ENCODE peak calls at places on chromosomes 11 and 22, in six cellular contexts. L is OCI-LY7; J is CD4-positive, alpha-beta T cell; E is cardiac fibroblast; U is dorsolateral prefrontal cortex; D is prostate gland. X is an unnamed sample.

GRCh38 chr11:12827929-12828812 is 153.9 kb downstream of the TEAD1 start:
- DNase-seq in L (peak; percentile 46), J (no peak), D (peak; percentile 59), E (peak; percentile 87), U (peak; percentile 37), X (no peak)

GRCh38 chr22:38566726-38567504 is 3.1 kb downstream of the DMC1 start:
- DNase-seq in D (no peak), J (no peak), E (peak; percentile 24), L (no peak), U (peak; percentile 37), X (no peak)

GRCh38 chr11:110433393-110434333 is 3.9 kb downstream of the FDX1 start:
- DNase-seq in E (peak; percentile 53), D (no peak), U (no peak), J (no peak), L (peak; percentile 48), X (no peak)

GRCh38 chr11:63871962-63872832 is 33.3 kb downstream of the MARK2 start:
- DNase-seq in D (peak; percentile 92), J (peak; percentile 26), U (peak; percentile 86), L (peak; percentile 8), E (peak; percentile 90), X (peak; percentile 18)

GRCh38 chr11:132263231-132263630 is 892.8 kb downstream of the NTM start:
- DNase-seq in J (no peak), D (no peak), E (no peak), L (no peak), U (no peak), X (no peak)

GRCh38 chr11:66240781-66241136 is 27.7 kb upstream of the RAB1B start:
- DNase-seq in L (no peak), J (no peak), D (no peak), E (no peak), U (no peak), X (no peak)

GRCh38 chr11:76077575-76078150 is 128.6 kb downstream of the WNT11 start:
- DNase-seq in U (no peak), D (no peak), E (peak; percentile 14), J (no peak), L (peak; percentile 8), X (no peak)

GRCh38 chr11:119473901-119474681 is 51.1 kb upstream of the THY1 start:
- DNase-seq in D (no peak), E (no peak), L (no peak), J (no peak), U (no peak), X (no peak)

GRCh38 chr11:72701466-72701865 is 27.2 kb upstream of the PDE2A start:
- DNase-seq in L (no peak), D (no peak), U (no peak), J (no peak), E (no peak), X (no peak)

GRCh38 chr22:31588970-31589675 is 72.9 kb downstream of the PISD start:
- DNase-seq in L (no peak), D (no peak), E (no peak), J (no peak), U (no peak), X (no peak)

GRCh38 chr11:126198648-126199047 is 12.8 kb downstream of the RPUSD4 start:
- DNase-seq in U (no peak), J (no peak), L (no peak), E (no peak), D (no peak), X (no peak)

GRCh38 chr11:2511421-2512369 is 66.9 kb downstream of the KCNQ1 start:
- DNase-seq in L (no peak), D (no peak), J (no peak), U (peak; percentile 26), E (no peak), X (no peak)

GRCh38 chr11:73141031-73141308 is 1.1 kb downstream of the FCHSD2 start:
- DNase-seq in U (no peak), L (peak; percentile 35), E (no peak), J (peak; percentile 9), D (no peak), X (no peak)

GRCh38 chr11:111426615-111427014 is 47.5 kb upstream of the POU2AF1 start:
- DNase-seq in J (no peak), D (peak; percentile 92), E (no peak), U (no peak), L (no peak), X (no peak)

GRCh38 chr11:89491141-89491690 is at the start of gene NOX4:
- DNase-seq in L (no peak), J (no peak), E (peak; percentile 61), D (no peak), U (peak; percentile 32), X (peak; percentile 63)

GRCh38 chr11:15819679-15820286 is 536.6 kb downstream of the SOX6 start:
- DNase-seq in E (peak; percentile 76), L (peak; percentile 33), J (no peak), U (peak; percentile 71), D (peak; percentile 68), X (peak; percentile 80)

GRCh38 chr11:35142481-35143207 is 3.7 kb downstream of the CD44 start:
- DNase-seq in D (no peak), L (peak; percentile 43), U (no peak), E (peak; percentile 44), J (peak; percentile 50), X (no peak)

GRCh38 chr22:39513791-39514190 is 6.6 kb upstream of the ATF4 start:
- DNase-seq in E (no peak), J (no peak), L (no peak), D (no peak), U (no peak), X (no peak)

GRCh38 chr22:23883658-23884057 is 10.5 kb upstream of the MIF start:
- DNase-seq in J (no peak), D (no peak), U (no peak), L (no peak), E (no peak), X (no peak)

GRCh38 chr11:109347304-109347703 is 74.7 kb upstream of the C11orf87 start:
- DNase-seq in D (no peak), U (no peak), J (no peak), E (no peak), L (no peak), X (no peak)

GRCh38 chr11:19978668-19979518 is 181.4 kb downstream of the DBX1 start:
- DNase-seq in L (no peak), D (peak; percentile 46), E (peak; percentile 80), J (no peak), U (no peak), X (no peak)

GRCh38 chr22:42323971-42324370 is 53.5 kb upstream of the TCF20 start:
- DNase-seq in E (no peak), U (no peak), D (no peak), J (no peak), L (no peak), X (no peak)

GRCh38 chr22:42322562-42322926 is 52.1 kb upstream of the TCF20 start:
- DNase-seq in L (no peak), U (no peak), J (no peak), E (no peak), D (no peak), X (no peak)

GRCh38 chr22:42326301-42326700 is 55.8 kb upstream of the TCF20 start:
- DNase-seq in D (no peak), J (no peak), U (no peak), E (no peak), L (no peak), X (no peak)

GRCh38 chr22:42324991-42325710 is 54.7 kb upstream of the TCF20 start:
- DNase-seq in E (no peak), J (no peak), L (no peak), D (no peak), U (no peak), X (no peak)

GRCh38 chr22:42324566-42324965 is 54.1 kb upstream of the TCF20 start:
- DNase-seq in D (no peak), U (no peak), E (no peak), L (no peak), J (no peak), X (no peak)
- TF ChIP-seq CTCF in D (no peak), U (no peak), E (no peak), L (no peak), J (no peak), X (no peak)

DNA sequence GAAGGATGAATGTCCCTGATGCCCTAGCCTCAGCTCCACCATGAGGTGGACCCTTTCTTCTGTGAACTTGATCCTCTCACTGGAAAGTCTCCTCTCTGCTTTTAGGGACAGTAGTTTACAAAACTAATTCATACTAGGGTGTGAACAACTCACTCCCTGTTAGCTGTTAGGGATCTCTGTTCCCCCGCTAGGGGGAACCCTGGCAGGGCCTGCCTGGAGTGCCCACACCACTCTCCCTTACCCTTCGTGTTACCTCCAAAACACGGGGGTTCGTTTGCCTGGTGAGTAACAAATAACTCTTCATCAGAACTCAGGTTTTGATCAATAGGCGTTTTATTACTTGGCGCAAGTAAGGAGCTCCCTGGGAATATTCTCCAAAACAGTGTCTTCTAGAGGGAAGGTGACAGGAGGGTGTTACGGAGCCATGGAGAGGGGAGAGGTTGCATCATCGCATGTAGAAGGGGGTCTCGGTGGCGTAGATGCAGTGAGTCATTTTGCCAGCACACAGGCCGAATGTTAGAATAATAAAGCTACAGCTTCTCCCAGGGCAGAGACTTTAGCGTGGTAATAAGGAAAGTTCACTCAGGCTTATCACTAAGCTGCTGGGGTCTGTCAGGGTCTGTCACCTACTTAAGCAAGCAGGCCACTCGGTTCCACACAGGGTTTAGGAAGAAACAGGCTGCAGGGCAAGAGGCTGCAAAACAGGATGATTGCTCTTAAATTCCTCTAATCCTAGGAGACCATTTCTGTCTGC is 45.8 kb downstream of the C11orf96 start:
- DNase-seq in J (no peak), L (no peak), E (peak; percentile 45), U (no peak), D (no peak), X (no peak)
- TF ChIP-seq CTCF in J (no peak), L (peak; percentile 45), E (peak; percentile 56), U (no peak), D (no peak), X (no peak)

DNA sequence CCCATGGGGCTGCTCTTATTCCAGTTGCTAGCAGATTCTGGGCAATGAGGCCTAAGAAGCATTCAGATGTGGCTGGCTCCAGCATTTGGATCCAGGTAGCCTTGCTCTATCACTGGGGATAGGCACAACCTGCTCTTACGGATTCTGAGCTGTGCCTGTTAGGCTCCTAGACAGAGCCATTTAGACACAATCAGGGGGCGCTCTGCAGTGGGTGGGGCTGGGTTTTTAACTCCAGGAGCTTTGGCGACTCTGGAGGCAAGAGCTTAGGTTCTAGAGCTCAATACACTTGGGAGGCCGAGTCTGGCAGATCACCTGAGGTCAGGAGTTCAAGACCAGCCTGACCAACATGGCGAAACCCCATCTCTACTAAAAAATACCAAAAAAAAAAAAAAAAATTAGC is 32.0 kb downstream of the KCNC1 start:
- DNase-seq in D (no peak), L (no peak), E (no peak), J (no peak), U (peak; percentile 24), X (no peak)
- TF ChIP-seq CTCF in D (no peak), L (peak; percentile 19), E (peak; percentile 30), J (no peak), U (no peak), X (no peak)

GRCh38 chr11:124748100-124748418 is 4.0 kb downstream of the VSIG2 start:
- DNase-seq in J (no peak), U (no peak), L (no peak), D (no peak), E (no peak), X (no peak)

GRCh38 chr11:124746621-124747243 is 5.3 kb downstream of the VSIG2 start:
- DNase-seq in L (peak; percentile 90), E (peak; percentile 74), U (no peak), D (peak; percentile 88), J (peak; percentile 74), X (no peak)

GRCh38 chr11:124745270-124745834 is 5.6 kb downstream of the NRGN start:
- DNase-seq in E (no peak), L (no peak), U (no peak), D (no peak), J (no peak), X (no peak)

GRCh38 chr11:124747406-124748099 is 4.5 kb downstream of the VSIG2 start:
- DNase-seq in U (no peak), L (no peak), E (no peak), D (no peak), J (no peak), X (no peak)

GRCh38 chr11:124745835-124746620 is 6.0 kb downstream of the VSIG2 start:
- DNase-seq in J (no peak), E (no peak), D (no peak), L (peak; percentile 56), U (no peak), X (no peak)
- TF ChIP-seq CTCF in J (no peak), E (no peak), D (peak; percentile 37), L (peak; percentile 64), U (no peak), X (peak; percentile 52)

X was measured in neural crest cell.